ENCODE peak calls at places on chromosomes 6 and 20, in five cellular contexts. E, N, M, Z and A are unnamed samples.
A peak's percentile ranks its signal among the peaks of the same experiment; 100 is the strongest.

GRCh38 chr20:13638162-13638495 is 603 bp downstream of the TASP1 start:
- DNase-seq in Z (no peak), N (no peak), M (no peak), E (no peak), A (no peak)

GRCh38 chr6:122997541-122998150 is 1.6 kb downstream of the CLVS2 start:
- DNase-seq in Z (no peak), E (no peak), N (no peak), M (no peak), A (no peak)

GRCh38 chr6:33738153-33738552 is 8.6 kb downstream of the IP6K3 start:
- DNase-seq in Z (no peak), N (no peak), M (no peak), E (no peak), A (no peak)

GRCh38 chr6:43771858-43772570 is 2.0 kb downstream of the VEGFA start:
- DNase-seq in E (peak; percentile 78), M (peak; percentile 83), Z (no peak), N (peak; percentile 55), A (peak; percentile 71)

GRCh38 chr20:56698749-56699148 is 69.6 kb downstream of the TFAP2C start:
- DNase-seq in N (no peak), M (no peak), E (no peak), Z (no peak), A (no peak)

GRCh38 chr6:45608252-45608911 is 230.6 kb upstream of the SUPT3H start:
- DNase-seq in Z (no peak), M (no peak), E (no peak), N (no peak), A (no peak)

GRCh38 chr20:40689943-40690835 is 1.2 kb upstream of the MAFB start:
- DNase-seq in N (peak; percentile 92), E (peak; percentile 93), Z (peak; percentile 17), M (peak; percentile 94), A (peak; percentile 92)

GRCh38 chr20:47790032-47790965 is 5.0 kb upstream of the SULF2 start:
- DNase-seq in Z (no peak), N (no peak), E (no peak), M (no peak), A (no peak)

GRCh38 chr6:31791324-31792089 is 4.0 kb downstream of the VARS1 start:
- DNase-seq in E (no peak), Z (no peak), M (peak; percentile 46), N (peak; percentile 35), A (peak; percentile 66)

GRCh38 chr6:106825156-106825555 is 149.4 kb downstream of the CD24 start:
- DNase-seq in M (no peak), Z (no peak), N (no peak), E (no peak), A (no peak)

GRCh38 chr20:52056203-52057062 is 135.1 kb downstream of the ZFP64 start:
- DNase-seq in N (no peak), E (no peak), M (no peak), Z (no peak), A (no peak)

GRCh38 chr6:158072083-158072721 is 90.5 kb downstream of the SYNJ2 start:
- DNase-seq in Z (no peak), E (peak; percentile 68), M (peak; percentile 75), N (peak; percentile 62), A (peak; percentile 77)

GRCh38 chr6:110877154-110877564 is 2.6 kb downstream of the AMD1 start:
- DNase-seq in E (no peak), Z (no peak), N (no peak), M (no peak), A (no peak)

GRCh38 chr20:47272893-47273590 is 83.5 kb downstream of the ZMYND8 start:
- DNase-seq in M (peak; percentile 68), E (no peak), N (peak; percentile 96), Z (peak; percentile 67), A (peak; percentile 72)

GRCh38 chr6:108896111-108896661 is 48.0 kb downstream of the ARMC2 start:
- DNase-seq in M (no peak), Z (no peak), E (no peak), N (no peak), A (no peak)

GRCh38 chr20:52261792-52262191 is 70.2 kb upstream of the ZFP64 start:
- DNase-seq in Z (no peak), M (no peak), N (no peak), E (no peak), A (no peak)

GRCh38 chr6:42572523-42572922 is 8.7 kb downstream of the UBR2 start:
- DNase-seq in Z (no peak), M (no peak), E (no peak), N (no peak), A (no peak)

GRCh38 chr6:139338845-139339244 is 35.6 kb downstream of the CITED2 start:
- DNase-seq in M (peak; percentile 28), N (peak; percentile 62), Z (no peak), E (no peak), A (no peak)

GRCh38 chr6:117128052-117128451 is 137.3 kb upstream of the VGLL2 start:
- DNase-seq in M (no peak), N (no peak), E (no peak), Z (no peak), A (no peak)

GRCh38 chr6:133512410-133513016 is 271.4 kb downstream of the EYA4 start:
- DNase-seq in M (peak; percentile 60), Z (peak; percentile 33), E (no peak), N (peak; percentile 66), A (no peak)

GRCh38 chr6:111692327-111693164 is 86.9 kb upstream of the TRAF3IP2 start:
- DNase-seq in E (no peak), M (peak; percentile 84), Z (no peak), N (no peak), A (no peak)

GRCh38 chr6:143064996-143065683 is 4.5 kb downstream of the AIG1 start:
- DNase-seq in M (no peak), N (no peak), E (no peak), Z (no peak), A (no peak)

GRCh38 chr6:7973603-7974002 is 63.0 kb upstream of the TXNDC5 start:
- DNase-seq in N (no peak), M (no peak), E (no peak), Z (no peak), A (no peak)

GRCh38 chr20:1087311-1087710 is 31.1 kb upstream of the PSMF1 start:
- DNase-seq in N (no peak), E (no peak), M (no peak), Z (no peak), A (no peak)

GRCh38 chr20:18879262-18879661 is 65.7 kb downstream of the SCP2D1 start:
- DNase-seq in N (no peak), E (no peak), Z (no peak), M (no peak), A (peak; percentile 43)

GRCh38 chr6:109441069-109441816 is 719 bp downstream of the SMPD2 start:
- DNase-seq in M (peak; percentile 65), Z (no peak), E (peak; percentile 43), N (peak; percentile 34), A (peak; percentile 64)

GRCh38 chr6:33656844-33657243 is 35.7 kb downstream of the ITPR3 start:
- DNase-seq in E (no peak), Z (no peak), N (no peak), M (no peak), A (no peak)

GRCh38 chr20:58019027-58019849 is 209.2 kb downstream of the ANKRD60 start:
- DNase-seq in E (no peak), Z (no peak), M (no peak), N (no peak), A (no peak)

DNA sequence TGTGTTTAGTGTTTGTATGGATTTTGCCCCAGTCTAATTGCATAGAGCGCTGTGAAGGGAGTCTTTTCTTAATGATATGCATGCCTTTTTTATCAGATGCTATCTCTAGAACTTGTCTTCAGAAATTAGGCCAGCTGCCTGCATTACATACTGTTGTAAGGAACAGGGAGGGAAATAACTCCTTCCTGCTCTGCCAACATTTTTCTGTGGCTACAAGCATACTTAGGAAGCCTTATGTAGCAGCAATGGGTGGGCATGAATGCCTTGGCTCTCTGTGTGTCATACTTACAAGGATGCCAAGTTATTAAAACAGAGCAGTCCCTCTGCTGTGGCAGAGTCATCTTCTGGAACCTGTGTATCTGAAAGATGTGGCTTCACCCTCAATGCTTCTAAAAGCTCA is 8.0 kb upstream of the COL21A1 start:
- DNase-seq in E (no peak), Z (no peak), M (no peak), N (no peak), A (no peak)
- H3K4me1 ChIP-seq in E (no peaks in the 10 kb centered on the region), Z (no peaks in the 10 kb centered on the region), M (no peaks in the 10 kb centered on the region), N (no peaks in the 10 kb centered on the region), A (no peaks in the 10 kb centered on the region)

DNA sequence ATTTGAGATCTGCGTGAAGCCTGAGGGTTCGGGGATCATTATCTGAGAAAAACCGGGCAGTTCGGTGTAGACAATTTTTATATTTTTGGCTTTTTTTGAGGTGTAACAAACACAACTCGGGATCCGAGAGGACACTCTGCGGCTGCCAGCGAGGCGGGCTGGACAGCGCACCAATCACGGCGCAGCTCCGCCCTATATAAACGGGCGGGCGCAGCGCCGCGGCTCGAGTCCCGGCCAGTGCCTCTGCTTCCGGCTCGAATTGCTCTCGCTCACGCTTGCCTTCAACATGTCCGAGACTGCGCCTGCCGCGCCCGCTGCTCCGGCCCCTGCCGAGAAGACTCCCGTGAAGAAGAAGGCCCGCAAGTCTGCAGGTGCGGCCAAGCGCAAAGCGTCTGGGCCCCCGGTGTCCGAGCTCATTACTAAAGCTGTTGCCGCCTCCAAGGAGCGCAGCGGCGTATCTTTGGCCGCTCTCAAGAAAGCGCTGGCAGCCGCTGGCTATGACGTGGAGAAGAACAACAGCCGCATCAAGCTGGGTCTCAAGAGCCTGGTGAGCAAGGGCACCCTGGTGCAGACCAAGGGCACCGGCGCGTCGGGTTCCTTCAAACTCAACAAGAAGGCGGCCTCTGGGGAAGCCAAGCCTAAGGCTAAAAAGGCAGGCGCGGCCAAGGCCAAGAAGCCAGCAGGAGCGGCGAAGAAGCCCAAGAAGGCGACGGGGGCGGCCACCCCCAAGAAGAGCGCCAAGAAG is 69.0 kb downstream of the HFE start:
- DNase-seq in N (peak; percentile 90), Z (peak; percentile 87), M (peak; percentile 94), E (peak; percentile 90), A (peak; percentile 93)
- TF ChIP-seq CTCF in N (peak; percentile 26), Z (no peak), M (peak; percentile 16), E (no peak), A (no peak)

DNA sequence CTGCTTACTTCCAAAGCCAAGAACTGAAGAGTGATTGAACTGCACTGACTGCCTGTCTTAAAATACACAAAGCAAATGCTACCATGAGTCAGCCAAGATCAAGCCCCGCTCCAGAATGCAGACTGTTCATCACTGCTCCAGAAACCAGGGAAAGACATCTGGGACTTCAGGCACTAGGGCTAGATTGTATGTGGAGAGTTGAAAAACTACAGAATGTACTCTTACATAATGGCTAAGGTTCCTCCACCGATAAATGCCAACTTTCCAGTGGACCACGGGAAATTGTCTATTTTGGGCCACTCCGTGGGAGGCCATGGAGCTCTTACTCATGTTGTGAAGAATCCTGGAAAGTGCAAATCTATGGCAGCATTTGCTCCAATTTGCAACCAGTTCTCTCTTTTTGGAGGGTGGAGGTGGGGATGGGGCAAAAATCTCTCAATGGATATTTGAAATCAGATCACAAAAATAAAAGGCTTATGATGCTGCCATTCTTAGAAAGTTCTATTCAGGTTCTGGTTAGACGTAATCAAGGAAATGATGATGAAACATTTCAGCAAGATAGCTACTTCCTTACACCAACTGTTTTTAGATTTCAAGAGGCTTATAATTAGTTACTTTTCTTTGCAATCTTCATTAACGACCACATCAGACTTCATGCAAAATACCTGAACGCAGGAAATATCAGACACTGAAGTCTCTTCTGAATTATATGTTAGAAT is 11.8 kb upstream of the CAP2 start:
- DNase-seq in E (no peak), Z (no peak), M (peak; percentile 2), N (no peak), A (no peak)
- H3K27me3 ChIP-seq in E (peaks cover 4% of the 10 kb centered on the region), Z (no peaks in the 10 kb centered on the region), M (no peaks in the 10 kb centered on the region), N (no peaks in the 10 kb centered on the region), A (no peaks in the 10 kb centered on the region)

DNA sequence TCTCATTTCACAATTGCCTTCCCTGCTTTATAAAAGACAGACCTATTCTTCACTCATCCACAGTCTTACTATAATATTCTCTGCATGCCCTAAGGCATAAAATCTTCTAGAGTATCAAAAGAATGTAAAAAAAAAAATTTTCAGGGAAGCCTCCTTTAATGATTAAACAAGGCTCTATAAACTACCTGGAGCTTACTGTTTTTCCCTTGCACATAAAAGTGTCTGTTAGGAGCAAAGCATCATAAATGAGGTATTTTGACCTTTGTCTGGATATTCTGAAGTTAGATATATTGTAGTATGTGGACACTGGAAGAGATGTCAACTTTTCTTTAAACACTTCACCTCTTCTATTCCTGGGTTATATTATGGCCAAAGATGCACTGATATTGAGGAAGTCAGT is 97.5 kb downstream of the ARHGAP18 start:
- DNase-seq in Z (no peak), E (no peak), N (no peak), M (no peak), A (no peak)
- H3K4me1 ChIP-seq in Z (no peaks in the 10 kb centered on the region), E (peaks cover 4% of the 10 kb centered on the region), N (peaks cover under 1% of the 10 kb centered on the region), M (no peaks in the 10 kb centered on the region), A (peaks cover 12% of the 10 kb centered on the region)